ENCODE peak calls at places on chromosome 18, in four cellular contexts. One of them, this sample, is unnamed. For H3K4me1, the result is how much of the 10 kb centered on the place peaks cover.

GRCh38 chr18:62744076-62744705 is 28.9 kb downstream of the PHLPP1 start:
- DNase-seq in HepG2: peak
- DNase-seq in K562: no peak
- DNase-seq in HCT116: no peak
- DNase-seq in this sample: no peak

GRCh38 chr18:62209046-62209445 is 22.0 kb downstream of the RELCH start:
- DNase-seq in HCT116: no peak
- DNase-seq in K562: no peak
- DNase-seq in HepG2: no peak
- DNase-seq in this sample: no peak

GRCh38 chr18:63697261-63697660 is 5.5 kb upstream of the SERPINB11 start:
- DNase-seq in HepG2: no peak
- DNase-seq in HCT116: no peak
- DNase-seq in K562: no peak
- DNase-seq in this sample: no peak

GRCh38 chr18:13565228-13565627 is 161.1 kb downstream of the FAM210A start:
- DNase-seq in K562: no peak
- DNase-seq in HepG2: no peak
- DNase-seq in HCT116: no peak
- DNase-seq in this sample: no peak

GRCh38 chr18:69787825-69788547 is 159.7 kb downstream of the CD226 start:
- DNase-seq in K562: no peak
- DNase-seq in HCT116: peak
- DNase-seq in HepG2: peak
- DNase-seq in this sample: no peak

GRCh38 chr18:12645751-12646203 is 12.1 kb downstream of the SPIRE1 start:
- DNase-seq in HepG2: peak
- DNase-seq in K562: no peak
- DNase-seq in HCT116: no peak
- DNase-seq in this sample: no peak

GRCh38 chr18:60053747-60054304 is 154.0 kb downstream of the PMAIP1 start:
- DNase-seq in HCT116: peak
- DNase-seq in K562: peak
- DNase-seq in HepG2: peak
- DNase-seq in this sample: peak

GRCh38 chr18:31206787-31207381 is 44.2 kb upstream of the DSC1 start:
- DNase-seq in HepG2: peak
- DNase-seq in K562: peak
- DNase-seq in HCT116: peak
- DNase-seq in this sample: peak

DNA sequence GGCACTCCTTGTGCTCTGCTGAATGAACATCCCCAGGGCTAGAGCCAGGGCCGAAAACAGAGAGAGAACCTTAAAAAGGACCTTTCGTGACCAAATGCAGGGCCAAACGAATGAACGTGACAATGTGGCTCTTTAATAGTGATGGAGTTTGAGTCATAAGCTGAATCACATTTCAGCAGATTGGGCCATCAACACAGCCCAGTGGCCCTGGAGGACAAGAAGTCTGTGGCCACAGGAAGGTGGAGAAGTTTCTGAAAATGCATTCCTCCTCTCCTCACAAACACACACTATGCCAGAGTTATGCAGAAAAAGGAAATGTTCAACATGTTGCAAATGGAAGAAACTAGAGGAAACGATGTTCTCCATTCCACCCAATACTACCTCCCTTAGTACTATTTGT is 415.8 kb downstream of the HRH4 start:
- DNase-seq in HCT116: no peak
- DNase-seq in HepG2: no peak
- DNase-seq in K562: no peak
- DNase-seq in this sample: no peak
- TF ChIP-seq TCF7L2 in HCT116: no peak
- TF ChIP-seq TCF7L2 in HepG2: no peak
- TF ChIP-seq TCF7L2 in K562: no peak
- TF ChIP-seq TCF7L2 in this sample: no peak

DNA sequence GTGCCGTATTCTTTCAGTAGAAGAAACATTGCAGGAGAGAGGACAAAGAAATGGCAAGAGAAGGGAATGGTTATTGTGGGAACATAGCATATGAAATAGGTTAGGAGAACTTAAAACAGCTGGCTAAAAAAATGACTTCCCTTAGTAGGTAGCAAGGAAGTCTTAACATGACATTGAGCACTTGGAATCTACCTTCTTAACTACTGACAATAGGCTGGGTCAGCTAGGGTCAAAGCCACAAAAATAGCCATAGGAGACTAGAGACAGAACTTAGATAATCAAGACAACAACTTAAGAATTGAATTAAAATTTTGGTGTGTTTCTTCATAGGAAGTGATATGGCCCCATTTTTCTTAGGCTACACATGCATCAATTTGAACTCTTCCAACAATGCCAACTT is 227.9 kb downstream of the TCF4 start:
- DNase-seq in HepG2: no peak
- DNase-seq in HCT116: no peak
- DNase-seq in K562: no peak
- DNase-seq in this sample: no peak
- H3K27ac ChIP-seq in HepG2: no peak
- H3K27ac ChIP-seq in HCT116: no peak
- H3K27ac ChIP-seq in K562: no peak
- H3K27ac ChIP-seq in this sample: no peak

DNA sequence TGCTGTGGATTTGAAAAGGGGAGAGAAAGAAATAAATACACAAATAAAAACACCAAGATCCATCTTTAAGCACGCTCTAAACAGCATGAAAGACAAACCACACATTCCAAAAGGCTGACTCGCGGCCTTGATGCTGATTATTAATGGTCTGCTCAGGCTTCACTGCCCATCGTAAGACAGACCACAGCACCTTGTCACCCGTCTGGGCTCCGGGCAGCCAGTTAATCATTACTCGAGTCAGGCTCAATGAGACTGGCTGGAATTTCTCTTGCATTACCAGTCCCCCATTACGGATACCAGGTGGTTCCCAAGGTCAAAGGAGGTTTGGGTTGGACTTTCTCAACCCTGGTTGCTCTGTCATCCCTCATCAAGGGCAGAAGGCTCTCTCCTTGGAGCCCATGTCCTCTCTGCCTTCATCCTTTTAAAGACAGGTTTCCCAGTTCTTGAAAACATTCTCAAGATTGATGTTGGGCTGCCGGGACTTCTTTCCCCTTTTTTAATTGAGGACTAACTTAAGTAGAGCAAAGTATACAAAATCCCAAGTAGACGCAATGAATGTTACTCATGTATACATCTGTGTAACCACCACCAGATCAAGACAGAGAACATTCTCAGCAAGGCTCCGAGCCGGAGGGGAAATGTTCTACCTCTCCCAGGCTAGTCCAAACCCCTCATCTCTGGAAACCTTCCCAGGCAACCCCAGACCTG is 8.1 kb downstream of the SMAD7 start:
- DNase-seq in K562: no peak
- DNase-seq in HepG2: peak
- DNase-seq in HCT116: peak
- DNase-seq in this sample: peak
- H3K4me1 ChIP-seq in K562: under half
- H3K4me1 ChIP-seq in HepG2: half or more
- H3K4me1 ChIP-seq in HCT116: half or more
- H3K4me1 ChIP-seq in this sample: half or more

GRCh38 chr18:75783816-75784215 is 356.3 kb upstream of the SMIM21 start:
- DNase-seq in HepG2: no peak
- DNase-seq in HCT116: no peak
- DNase-seq in K562: no peak
- DNase-seq in this sample: no peak
- TF ChIP-seq TCF7L2 in HepG2: no peak
- TF ChIP-seq TCF7L2 in HCT116: no peak
- TF ChIP-seq TCF7L2 in K562: no peak
- TF ChIP-seq TCF7L2 in this sample: no peak

GRCh38 chr18:35973650-35974049 is 1.2 kb downstream of the RMP24 start:
- DNase-seq in HCT116: no peak
- DNase-seq in HepG2: no peak
- DNase-seq in K562: no peak
- DNase-seq in this sample: no peak
- H3K27ac ChIP-seq in HCT116: no peak
- H3K27ac ChIP-seq in HepG2: no peak
- H3K27ac ChIP-seq in K562: no peak
- H3K27ac ChIP-seq in this sample: peak

GRCh38 chr18:46756559-46757201 is at the start of gene ST8SIA5:
- DNase-seq in K562: no peak
- DNase-seq in HCT116: no peak
- DNase-seq in HepG2: no peak
- DNase-seq in this sample: no peak
- H3K4me1 ChIP-seq in K562: under half
- H3K4me1 ChIP-seq in HCT116: under half
- H3K4me1 ChIP-seq in HepG2: under half
- H3K4me1 ChIP-seq in this sample: under half

GRCh38 chr18:49251451-49251850 is 209.0 kb downstream of the DYM start:
- DNase-seq in HCT116: no peak
- DNase-seq in K562: no peak
- DNase-seq in HepG2: no peak
- DNase-seq in this sample: no peak
- TF ChIP-seq TCF7L2 in HCT116: no peak
- TF ChIP-seq TCF7L2 in K562: no peak
- TF ChIP-seq TCF7L2 in HepG2: no peak
- TF ChIP-seq TCF7L2 in this sample: no peak

GRCh38 chr18:48862116-48862515 is 88.6 kb downstream of the SMAD7 start:
- DNase-seq in K562: no peak
- DNase-seq in HCT116: no peak
- DNase-seq in HepG2: no peak
- DNase-seq in this sample: no peak

GRCh38 chr18:48859311-48860275 is 91.2 kb downstream of the SMAD7 start:
- DNase-seq in HCT116: no peak
- DNase-seq in HepG2: no peak
- DNase-seq in K562: no peak
- DNase-seq in this sample: no peak

GRCh38 chr18:48862678-48863270 is 88.0 kb downstream of the SMAD7 start:
- DNase-seq in K562: no peak
- DNase-seq in HepG2: no peak
- DNase-seq in HCT116: no peak
- DNase-seq in this sample: no peak

GRCh38 chr18:48860276-48861180 is 90.2 kb downstream of the SMAD7 start:
- DNase-seq in K562: no peak
- DNase-seq in HepG2: no peak
- DNase-seq in HCT116: no peak
- DNase-seq in this sample: no peak

DNA sequence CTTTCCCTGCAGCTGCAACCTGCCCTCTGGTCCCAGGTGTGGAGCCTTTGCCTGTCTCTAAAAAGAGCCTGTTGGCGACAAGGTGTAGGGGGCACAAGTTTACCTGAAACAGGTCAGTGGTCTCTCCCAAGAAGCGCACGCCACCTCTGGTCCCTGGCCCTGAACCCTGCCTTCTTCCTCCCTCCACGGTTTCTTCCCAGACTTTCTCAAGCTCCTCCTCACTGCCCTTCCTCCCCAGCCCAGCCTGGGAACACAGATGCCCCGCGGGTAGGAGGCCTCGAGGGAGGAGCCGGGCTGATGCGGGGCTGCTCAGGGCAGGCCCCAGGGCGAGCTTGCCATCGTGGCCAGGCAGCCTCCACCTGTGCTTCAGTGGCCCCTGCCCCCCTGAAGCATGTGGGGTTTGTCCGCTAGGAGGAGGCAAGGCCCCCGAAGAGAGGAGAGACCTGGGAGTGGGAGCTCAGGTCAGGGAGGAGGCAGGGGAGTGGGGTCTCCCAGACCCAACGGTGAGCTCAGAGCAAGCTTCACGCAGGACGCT is 89.5 kb downstream of the SMAD7 start:
- DNase-seq in K562: no peak
- DNase-seq in HepG2: no peak
- DNase-seq in HCT116: no peak
- DNase-seq in this sample: no peak
- H3K27ac ChIP-seq in K562: no peak
- H3K27ac ChIP-seq in HepG2: no peak
- H3K27ac ChIP-seq in HCT116: no peak
- H3K27ac ChIP-seq in this sample: no peak

DNA sequence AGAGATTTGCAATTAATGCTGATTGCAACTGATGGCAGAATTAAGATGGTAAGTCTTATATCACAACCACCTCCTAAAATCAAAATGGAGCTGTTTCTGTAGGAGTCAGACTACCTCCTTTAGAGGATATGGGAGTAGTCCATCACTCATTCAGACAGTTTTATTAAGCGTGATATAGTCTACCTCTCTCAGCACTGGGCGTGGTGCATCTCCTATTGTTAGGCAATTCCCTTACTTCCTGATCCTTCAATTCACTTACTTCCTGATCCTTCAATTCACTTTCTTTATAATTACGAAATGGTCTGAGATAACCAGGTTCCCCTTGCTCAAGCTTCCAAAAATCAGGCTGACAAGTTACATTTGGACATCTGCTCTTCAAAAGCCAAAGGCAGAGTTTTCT is 31.9 kb downstream of the ATP8B1 start:
- DNase-seq in HepG2: no peak
- DNase-seq in K562: no peak
- DNase-seq in HCT116: no peak
- DNase-seq in this sample: no peak
- H3K4me1 ChIP-seq in HepG2: under half
- H3K4me1 ChIP-seq in K562: under half
- H3K4me1 ChIP-seq in HCT116: half or more
- H3K4me1 ChIP-seq in this sample: under half